ENCODE peak calls at places on chromosomes 4 and X, in seven cellular contexts. A is stimulated activated CD4-positive, alpha-beta T cell treated with anti-CD3 and anti-CD28 coated beads, Interleukin-15, amount 100 ng/mL, for 24 hours; Z is H7; W is pancreas; F is mucosa of descending colon; T is left lung; N is RPMI7951. Q is an unnamed sample.

GRCh38 chr4:125836597-125837195 is 521.9 kb downstream of the FAT4 start:
- DNase-seq in A (no peak), Z (no peak), W (no peak), F (no peak), T (no peak), N (no peak), Q (no peak)

GRCh38 chr4:40562681-40563080 is 67.0 kb downstream of the RBM47 start:
- DNase-seq in A (no peak), Z (no peak), W (no peak), F (no peak), T (no peak), N (peak), Q (peak)

GRCh38 chrX:129754266-129755024 is 15.7 kb downstream of the XPNPEP2 start:
- DNase-seq in A (no peak), Z (peak), W (no peak), F (no peak), T (no peak), N (no peak), Q (no peak)

GRCh38 chr4:107877361-107877760 is 52.6 kb downstream of the SGMS2 start:
- DNase-seq in A (no peak), Z (no peak), W (no peak), F (no peak), T (no peak), N (no peak), Q (no peak)

GRCh38 chr4:83019794-83020497 is 9.3 kb upstream of the LIN54 start:
- DNase-seq in A (no peak), Z (no peak), W (no peak), F (no peak), T (no peak), N (no peak), Q (no peak)

GRCh38 chr4:54332577-54332976 is 103.5 kb downstream of the PDGFRA start:
- DNase-seq in A (no peak), Z (no peak), W (no peak), F (no peak), T (no peak), N (no peak), Q (no peak)

GRCh38 chr4:168124008-168124641 is 31.8 kb downstream of the ANXA10 start:
- DNase-seq in A (no peak), Z (no peak), W (no peak), F (no peak), T (no peak), N (no peak), Q (peak)

GRCh38 chr4:169079942-169080827 is 70.1 kb upstream of the CBR4 start:
- DNase-seq in A (peak), Z (no peak), W (peak), F (no peak), T (no peak), N (peak), Q (peak)

GRCh38 chr4:146132445-146132844 is 43.1 kb upstream of the LSM6 start:
- DNase-seq in A (peak), Z (no peak), W (no peak), F (no peak), T (no peak), N (peak), Q (peak)

GRCh38 chrX:152637649-152638442 is at the start of gene GABRQ:
- DNase-seq in A (peak), Z (peak), W (no peak), F (peak), T (no peak), N (peak), Q (peak)

GRCh38 chr4:165563851-165564250 is 185.0 kb downstream of the CPE start:
- DNase-seq in A (no peak), Z (no peak), W (no peak), F (no peak), T (no peak), N (no peak), Q (peak)

GRCh38 chr4:145909773-145910172 is 28.9 kb downstream of the ZNF827 start:
- DNase-seq in A (no peak), Z (no peak), W (no peak), F (peak), T (no peak), N (no peak), Q (no peak)

GRCh38 chr4:87805971-87806370 is 6.6 kb downstream of the IBSP start:
- DNase-seq in A (no peak), Z (no peak), W (no peak), F (no peak), T (no peak), N (peak), Q (no peak)

GRCh38 chr4:163930086-163930485 is 435.6 kb downstream of the TMA16 start:
- DNase-seq in A (no peak), Z (no peak), W (no peak), F (no peak), T (no peak), N (no peak), Q (no peak)

GRCh38 chrX:40120838-40121580 is 23.3 kb upstream of the BCOR start:
- DNase-seq in A (no peak), Z (no peak), W (no peak), F (no peak), T (no peak), N (no peak), Q (no peak)

GRCh38 chr4:57064811-57065711 is 45.1 kb downstream of the IGFBP7 start:
- DNase-seq in A (no peak), Z (no peak), W (peak), F (peak), T (peak), N (peak), Q (peak)

GRCh38 chrX:55312655-55313054 is 47.9 kb upstream of the PAGE3 start:
- DNase-seq in A (no peak), Z (no peak), W (no peak), F (no peak), T (no peak), N (peak), Q (peak)

GRCh38 chr4:126899382-126899801 is 733.4 kb upstream of the INTU start:
- DNase-seq in A (no peak), Z (no peak), W (no peak), F (no peak), T (peak), N (peak), Q (no peak)

GRCh38 chr4:13762126-13762525 is 134.6 kb upstream of the BOD1L1 start:
- DNase-seq in A (no peak), Z (no peak), W (no peak), F (no peak), T (no peak), N (no peak), Q (no peak)

GRCh38 chr4:114012749-114013148 is 33.3 kb upstream of the ARSJ start:
- DNase-seq in A (no peak), Z (no peak), W (no peak), F (no peak), T (no peak), N (no peak), Q (no peak)

GRCh38 chr4:6300359-6300758 is 30.7 kb downstream of the WFS1 start:
- DNase-seq in A (no peak), Z (no peak), W (no peak), F (no peak), T (no peak), N (no peak), Q (no peak)

GRCh38 chr4:78566834-78567501 is 15.4 kb downstream of the ANXA3 start:
- DNase-seq in A (no peak), Z (no peak), W (no peak), F (no peak), T (no peak), N (peak), Q (peak)

GRCh38 chr4:5192271-5192670 is 141.0 kb downstream of the STK32B start:
- DNase-seq in A (no peak), Z (no peak), W (no peak), F (no peak), T (no peak), N (peak), Q (no peak)

GRCh38 chrX:69150294-69150960 is 14.8 kb downstream of the PJA1 start:
- DNase-seq in A (no peak), Z (peak), W (no peak), F (no peak), T (no peak), N (no peak), Q (peak)

GRCh38 chrX:78384486-78384885 is 57.1 kb upstream of the CYSLTR1 start:
- DNase-seq in A (no peak), Z (no peak), W (no peak), F (no peak), T (no peak), N (peak), Q (no peak)

GRCh38 chr4:32633421-32633820 is 1913.3 kb downstream of the PCDH7 start:
- DNase-seq in A (no peak), Z (no peak), W (no peak), F (no peak), T (no peak), N (no peak), Q (no peak)

GRCh38 chr4:19807505-19807904 is 444.2 kb upstream of the SLIT2 start:
- DNase-seq in A (no peak), Z (no peak), W (no peak), F (no peak), T (no peak), N (peak), Q (peak)

GRCh38 chr4:31026216-31026615 is 306.0 kb downstream of the PCDH7 start:
- DNase-seq in A (no peak), Z (no peak), W (no peak), F (no peak), T (no peak), N (no peak), Q (no peak)

GRCh38 chr4:132132433-132132832 is 1016.7 kb upstream of the PCDH10 start:
- DNase-seq in A (no peak), Z (no peak), W (no peak), F (no peak), T (no peak), N (no peak), Q (no peak)

GRCh38 chr4:60611762-60612496 is 588.2 kb upstream of the ADGRL3 start:
- DNase-seq in A (no peak), Z (no peak), W (no peak), F (no peak), T (no peak), N (no peak), Q (peak)

GRCh38 chr4:123553279-123553678 is 156.7 kb downstream of the SPRY1 start:
- DNase-seq in A (no peak), Z (no peak), W (no peak), F (no peak), T (no peak), N (no peak), Q (no peak)

GRCh38 chr4:26320159-26320452 is 708 bp upstream of the RBPJ start:
- DNase-seq in A (no peak), Z (no peak), W (no peak), F (no peak), T (no peak), N (no peak), Q (no peak)

Q was measured in Daoy.